ENCODE peak calls at places on chromosomes 6 and 20, in six cellular contexts. U, K, M, F, G and Q are unnamed samples.

GRCh38 chr20:62020935-62021701 is 44.6 kb downstream of the TAF4 start:
- DNase-seq in U (no peak), F (no peak), G (peak; percentile 54), K (peak; percentile 76), M (peak; percentile 31), Q (no peak)

GRCh38 chr6:5201271-5201670 is 59.5 kb downstream of the LYRM4 start:
- DNase-seq in U (no peak), G (no peak), K (peak; percentile 45), F (no peak), M (no peak), Q (no peak)

GRCh38 chr20:3248993-3249347 is 10.0 kb upstream of the SLC4A11 start:
- DNase-seq in G (no peak), K (no peak), U (no peak), M (no peak), F (no peak), Q (no peak)

GRCh38 chr6:151379933-151380847 is 11.2 kb downstream of the ZBTB2 start:
- DNase-seq in F (no peak), U (no peak), K (no peak), G (no peak), M (no peak), Q (no peak)

GRCh38 chr6:35669441-35669776 is 19.3 kb downstream of the FKBP5 start:
- DNase-seq in F (no peak), G (peak; percentile 64), M (no peak), U (no peak), K (no peak), Q (no peak)

GRCh38 chr6:169811521-169812256 is 60.3 kb downstream of the ERMARD start:
- DNase-seq in G (no peak), K (no peak), U (no peak), M (no peak), F (no peak), Q (no peak)

GRCh38 chr20:21901470-21902275 is 196.2 kb downstream of the PAX1 start:
- DNase-seq in M (peak; percentile 86), U (no peak), K (peak; percentile 72), F (no peak), G (no peak), Q (no peak)

GRCh38 chr6:55696501-55696900 is 117.5 kb upstream of the HMGCLL1 start:
- DNase-seq in F (no peak), G (no peak), U (no peak), K (no peak), M (no peak), Q (no peak)

GRCh38 chr6:150079604-150080003 is 10.7 kb upstream of the ULBP3 start:
- DNase-seq in M (no peak), K (no peak), U (no peak), G (no peak), F (no peak), Q (no peak)

GRCh38 chr6:35511183-35511941 is 1.3 kb downstream of the TULP1 start:
- DNase-seq in F (no peak), K (no peak), M (no peak), U (no peak), G (no peak), Q (no peak)

GRCh38 chr6:87945181-87945580 is 102.5 kb upstream of the SPACA1 start:
- DNase-seq in K (no peak), G (no peak), U (no peak), F (no peak), M (no peak), Q (no peak)

DNA sequence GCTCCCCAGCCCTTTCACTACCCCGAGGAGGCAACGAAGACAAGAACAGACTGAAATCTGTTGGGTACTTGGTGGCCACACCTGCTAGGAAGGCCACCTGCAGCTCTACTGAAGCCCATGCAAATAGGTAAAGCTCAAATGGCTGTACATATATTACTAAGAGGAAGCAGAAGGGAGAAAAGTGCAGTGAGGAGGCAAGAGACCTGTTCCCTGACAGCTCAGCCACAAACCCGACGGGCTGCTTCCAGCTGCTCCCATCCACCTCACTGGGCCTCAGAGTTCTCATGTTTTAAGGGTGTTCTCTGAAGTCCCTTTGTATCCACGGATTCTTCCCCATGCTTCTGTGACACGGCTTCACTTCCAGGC is 24.6 kb downstream of the TRAM2 start:
- DNase-seq in K (no peak), G (no peak), U (no peak), M (no peak), F (no peak), Q (no peak)
- H3K4me1 ChIP-seq in K (peaks cover 66% of the 10 kb centered on the region), G (peaks cover 57% of the 10 kb centered on the region), U (peaks cover 36% of the 10 kb centered on the region), M (peaks cover 4% of the 10 kb centered on the region), F (peaks cover 8% of the 10 kb centered on the region), Q (peaks cover 96% of the 10 kb centered on the region)

GRCh38 chr6:134446228-134446848 is 128.4 kb upstream of the SGK1 start:
- DNase-seq in F (no peak), U (no peak), G (peak; percentile 78), K (no peak), M (no peak), Q (no peak)
- H3K4me1 ChIP-seq in F (no peaks in the 10 kb centered on the region), U (peaks cover 23% of the 10 kb centered on the region), G (peaks cover 10% of the 10 kb centered on the region), K (peaks cover 14% of the 10 kb centered on the region), M (no peaks in the 10 kb centered on the region), Q (no peaks in the 10 kb centered on the region)

GRCh38 chr6:2992330-2992979 is 7.2 kb upstream of the NQO2 start:
- DNase-seq in U (no peak), F (no peak), G (no peak), M (no peak), K (no peak), Q (no peak)

GRCh38 chr6:2988426-2989331 is 11.0 kb upstream of the NQO2 start:
- DNase-seq in K (peak; percentile 94), U (peak; percentile 92), G (peak; percentile 95), F (peak; percentile 88), M (peak; percentile 89), Q (peak; percentile 92)

GRCh38 chr6:2989332-2990178 is 10.1 kb upstream of the NQO2 start:
- DNase-seq in K (peak; percentile 90), G (peak; percentile 95), U (peak; percentile 97), F (peak; percentile 78), M (peak; percentile 94), Q (no peak)

GRCh38 chr6:2990932-2991506 is 8.7 kb upstream of the NQO2 start:
- DNase-seq in G (no peak), U (peak; percentile 24), F (no peak), K (no peak), M (no peak), Q (no peak)

GRCh38 chr6:2990179-2990931 is 9.3 kb upstream of the NQO2 start:
- DNase-seq in U (peak; percentile 38), G (no peak), K (no peak), F (no peak), M (peak; percentile 53), Q (no peak)
- H3K4me1 ChIP-seq in U (peaks cover 32% of the 10 kb centered on the region), G (peaks cover 14% of the 10 kb centered on the region), K (peaks cover 19% of the 10 kb centered on the region), F (no peaks in the 10 kb centered on the region), M (peaks cover 4% of the 10 kb centered on the region), Q (peaks cover 6% of the 10 kb centered on the region)

GRCh38 chr20:896626-897025 is 19.5 kb downstream of the ANGPT4 start:
- DNase-seq in K (no peak), M (no peak), F (no peak), G (no peak), U (no peak), Q (no peak)
- H3K4me1 ChIP-seq in K (no peaks in the 10 kb centered on the region), M (no peaks in the 10 kb centered on the region), F (no peaks in the 10 kb centered on the region), G (no peaks in the 10 kb centered on the region), U (no peaks in the 10 kb centered on the region), Q (no peaks in the 10 kb centered on the region)

GRCh38 chr6:33692078-33692759 is 19.3 kb downstream of the UQCC2 start:
- DNase-seq in G (no peak), U (no peak), F (no peak), M (no peak), K (peak; percentile 82), Q (no peak)
- H3K4me1 ChIP-seq in G (peaks cover 17% of the 10 kb centered on the region), U (peaks cover 39% of the 10 kb centered on the region), F (peaks cover 15% of the 10 kb centered on the region), M (no peaks in the 10 kb centered on the region), K (peaks cover 63% of the 10 kb centered on the region), Q (peaks cover 12% of the 10 kb centered on the region)

DNA sequence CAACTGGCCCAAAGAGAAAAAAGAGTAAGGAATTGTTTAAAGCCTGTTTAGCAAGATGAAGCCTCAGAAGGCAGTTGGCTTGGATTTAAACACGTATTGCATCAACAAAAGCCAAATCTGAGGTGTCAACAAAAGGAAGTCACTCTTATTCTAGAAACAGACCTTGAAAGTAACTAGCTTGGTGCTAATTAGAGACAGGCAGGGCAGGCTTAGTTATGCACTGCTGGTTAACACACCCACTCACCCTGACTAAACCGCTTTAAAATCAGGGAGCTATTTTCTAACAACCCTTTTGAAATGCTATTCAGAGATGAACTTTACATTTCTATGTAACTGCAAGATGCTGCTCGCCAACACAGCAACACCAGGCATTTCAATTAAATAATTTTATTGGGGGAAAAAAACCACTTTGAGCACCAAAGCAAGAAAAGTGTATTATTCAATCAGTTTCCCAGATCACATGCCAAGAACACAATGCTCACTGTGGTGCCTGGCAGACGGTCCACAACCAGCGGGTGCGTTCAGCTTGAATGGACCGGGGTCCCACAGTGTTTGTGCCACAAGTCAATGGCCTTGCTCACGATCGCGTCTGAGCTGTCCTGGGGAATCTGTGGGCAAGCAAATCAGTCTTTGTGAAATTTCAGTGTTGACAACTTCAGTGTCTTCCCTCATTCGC is 23.6 kb downstream of the TBC1D7 start:
- DNase-seq in G (no peak), F (no peak), M (no peak), K (no peak), U (no peak), Q (no peak)
- H3K4me1 ChIP-seq in G (peaks cover 10% of the 10 kb centered on the region), F (no peaks in the 10 kb centered on the region), M (no peaks in the 10 kb centered on the region), K (peaks cover 46% of the 10 kb centered on the region), U (peaks cover 11% of the 10 kb centered on the region), Q (peaks cover 31% of the 10 kb centered on the region)

DNA sequence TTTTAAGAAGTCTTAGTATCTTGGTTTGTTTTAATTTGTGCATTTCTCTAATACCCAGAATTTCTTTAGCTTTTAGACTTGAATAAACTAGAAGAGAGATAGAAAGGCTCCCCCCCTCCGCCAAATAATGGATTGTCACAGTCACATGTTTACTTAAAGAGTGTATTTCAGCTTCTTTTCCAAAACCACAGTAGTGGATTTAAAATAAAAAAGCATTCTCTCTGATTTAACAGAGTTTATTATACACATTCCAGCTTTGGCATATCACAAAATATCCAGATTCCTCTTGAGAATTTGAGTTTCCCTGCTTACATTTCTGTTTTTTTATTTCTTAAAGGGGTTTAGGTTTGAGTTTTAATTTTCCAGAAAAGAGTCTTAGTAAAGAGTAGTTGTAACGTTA is 113.3 kb upstream of the SUPT3H start:
- DNase-seq in K (no peak), U (no peak), G (peak; percentile 68), M (no peak), F (no peak), Q (no peak)
- H3K4me1 ChIP-seq in K (no peaks in the 10 kb centered on the region), U (no peaks in the 10 kb centered on the region), G (peaks cover 16% of the 10 kb centered on the region), M (no peaks in the 10 kb centered on the region), F (no peaks in the 10 kb centered on the region), Q (no peaks in the 10 kb centered on the region)

DNA sequence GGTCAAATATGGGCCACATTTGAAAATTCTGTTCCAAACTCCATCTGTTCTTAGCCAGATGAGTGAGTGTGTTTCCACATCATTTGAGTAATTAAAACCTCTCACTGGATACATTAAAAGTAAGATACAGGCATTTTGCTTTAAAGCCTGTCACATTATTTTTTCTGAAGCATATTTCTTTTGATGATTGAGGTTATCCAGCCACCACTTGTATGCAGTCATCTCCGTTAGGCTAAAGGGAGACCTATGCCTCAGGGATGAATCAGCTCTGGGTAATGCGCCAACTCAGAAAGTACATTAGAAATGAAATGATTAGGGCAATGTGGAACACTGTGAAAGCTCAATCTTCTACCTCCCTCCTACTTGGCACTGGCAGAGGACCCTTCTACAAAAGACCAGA is 90.7 kb downstream of the SNAP25 start:
- DNase-seq in U (peak; percentile 83), K (no peak), F (no peak), G (peak; percentile 95), M (no peak), Q (no peak)
- H3K4me1 ChIP-seq in U (peaks cover 57% of the 10 kb centered on the region), K (peaks cover 4% of the 10 kb centered on the region), F (no peaks in the 10 kb centered on the region), G (peaks cover 33% of the 10 kb centered on the region), M (no peaks in the 10 kb centered on the region), Q (peaks cover 44% of the 10 kb centered on the region)

DNA sequence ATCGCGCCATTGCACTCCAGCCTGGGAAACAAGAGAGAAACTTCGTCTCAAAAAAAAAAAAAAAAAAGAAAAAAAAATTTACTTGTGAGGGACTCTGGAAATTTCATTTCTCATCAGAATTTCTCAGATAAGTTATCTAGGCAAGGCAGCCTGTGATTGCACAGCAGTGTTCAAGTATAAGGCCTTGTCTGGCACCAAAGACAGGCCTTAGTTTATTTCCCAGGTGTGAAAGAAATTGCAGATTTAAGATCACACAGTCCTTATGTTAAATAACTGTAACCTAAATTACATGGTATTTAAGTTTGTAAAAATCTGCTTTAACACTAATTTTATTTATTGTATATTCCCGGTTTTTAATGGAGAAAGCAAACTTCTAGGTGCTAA is 34.8 kb downstream of the HFE start:
- DNase-seq in M (no peak), K (no peak), G (no peak), U (no peak), F (no peak), Q (no peak)
- H3K4me1 ChIP-seq in M (no peaks in the 10 kb centered on the region), K (peaks cover 8% of the 10 kb centered on the region), G (peaks cover 5% of the 10 kb centered on the region), U (peaks cover 21% of the 10 kb centered on the region), F (no peaks in the 10 kb centered on the region), Q (peaks cover 13% of the 10 kb centered on the region)